ENCODE peak calls at places on chromosomes 1 and 21, in ten cellular contexts. X, W, N, B, G, H, V, Y, M and C are unnamed samples.

GRCh38 chr21:45283611-45284455 is 3.9 kb downstream of the POFUT2 start:
- DNase-seq in X (no peak), N (no peak), H (no peak), B (no peak), G (no peak), W (no peak), V (no peak), Y (no peak), M (peak), C (no peak)

GRCh38 chr1:68826861-68827260 is 330.0 kb upstream of the DEPDC1 start:
- DNase-seq in Y (no peak), X (no peak), V (no peak), B (no peak), G (no peak), W (no peak), M (no peak), N (no peak), H (no peak), C (no peak)

GRCh38 chr1:112477550-112477949 is 31.2 kb upstream of the WNT2B start:
- DNase-seq in G (no peak), W (no peak), X (no peak), Y (no peak), N (no peak), H (no peak), V (no peak), M (no peak), B (no peak), C (no peak)

GRCh38 chr21:15301736-15302135 is 236.9 kb upstream of the NRIP1 start:
- DNase-seq in M (no peak), N (no peak), B (no peak), X (no peak), V (no peak), Y (no peak), G (no peak), H (peak), W (no peak), C (no peak)

GRCh38 chr1:44707959-44708831 is 22.8 kb downstream of the RNU5D-1 start:
- DNase-seq in M (no peak), X (peak), H (peak), Y (no peak), G (no peak), V (no peak), N (no peak), W (peak), B (no peak), C (no peak)

GRCh38 chr1:10070206-10070605 is 37.4 kb downstream of the UBE4B start:
- DNase-seq in W (no peak), V (no peak), B (no peak), G (no peak), X (no peak), Y (no peak), H (no peak), N (no peak), M (no peak), C (no peak)

GRCh38 chr1:169106921-169107672 is 607 bp downstream of the ATP1B1 start:
- DNase-seq in Y (no peak), X (no peak), H (no peak), N (no peak), W (peak), G (no peak), B (no peak), V (peak), M (no peak), C (no peak)

GRCh38 chr1:36118396-36118795 is 6.6 kb downstream of the COL8A2 start:
- DNase-seq in G (no peak), W (no peak), V (no peak), M (no peak), Y (no peak), H (no peak), N (no peak), X (no peak), B (no peak), C (no peak)

GRCh38 chr1:246569248-246570238 is 3.3 kb downstream of the CNST start:
- DNase-seq in H (peak), Y (no peak), B (no peak), W (peak), N (no peak), M (no peak), V (no peak), G (no peak), X (no peak), C (peak)

GRCh38 chr1:77308889-77309621 is 27.2 kb downstream of the AK5 start:
- DNase-seq in V (no peak), H (no peak), G (no peak), X (no peak), Y (no peak), M (no peak), B (no peak), W (no peak), N (no peak), C (no peak)

GRCh38 chr1:215287362-215287761 is 204.8 kb downstream of the KCNK2 start:
- DNase-seq in Y (no peak), M (no peak), X (no peak), G (no peak), W (no peak), V (no peak), N (no peak), H (no peak), B (no peak), C (no peak)

GRCh38 chr1:147168626-147169058 is 3.6 kb downstream of the PRKAB2 start:
- DNase-seq in W (no peak), V (no peak), Y (no peak), N (no peak), X (no peak), B (no peak), G (no peak), M (peak), H (no peak), C (no peak)

GRCh38 chr1:61561666-61562065 is 163.3 kb downstream of the TM2D1 start:
- DNase-seq in V (no peak), W (no peak), H (peak), X (no peak), B (no peak), M (no peak), G (no peak), Y (no peak), N (no peak), C (no peak)

GRCh38 chr21:45409466-45410150 is 4.6 kb downstream of the COL18A1 start:
- DNase-seq in Y (no peak), B (no peak), M (no peak), G (no peak), N (no peak), H (no peak), X (no peak), V (peak), W (no peak), C (no peak)

GRCh38 chr1:152461544-152461943 is 47.5 kb upstream of the CRNN start:
- DNase-seq in N (peak), H (peak), V (no peak), W (peak), X (peak), Y (no peak), G (peak), M (peak), B (no peak), C (peak)

GRCh38 chr1:28236656-28237331 is 870 bp downstream of the ATP5IF1 start:
- DNase-seq in Y (no peak), N (no peak), V (no peak), G (no peak), B (no peak), H (no peak), W (no peak), X (no peak), M (no peak), C (no peak)

GRCh38 chr1:39132505-39133339 is 71.8 kb upstream of the MACF1 start:
- DNase-seq in V (peak), Y (no peak), W (no peak), X (no peak), G (no peak), N (no peak), H (peak), B (peak), M (peak), C (peak)

GRCh38 chr1:174060090-174060489 is 37.9 kb upstream of the RC3H1 start:
- DNase-seq in B (no peak), N (no peak), Y (no peak), V (no peak), M (no peak), G (no peak), X (no peak), H (peak), W (no peak), C (no peak)

GRCh38 chr1:44775930-44776748 is 799 bp downstream of the RPS8 start:
- DNase-seq in N (peak), Y (no peak), B (no peak), W (no peak), X (no peak), V (no peak), G (no peak), M (peak), H (no peak), C (no peak)

GRCh38 chr1:1826356-1827088 is 48.3 kb upstream of the NADK start:
- DNase-seq in B (no peak), Y (no peak), G (no peak), N (no peak), X (no peak), V (no peak), W (no peak), M (no peak), H (no peak), C (no peak)

GRCh38 chr1:158334601-158335292 is 3.4 kb upstream of the CD1B start:
- DNase-seq in B (no peak), M (no peak), W (no peak), G (no peak), X (no peak), H (peak), Y (no peak), N (no peak), V (no peak), C (no peak)

GRCh38 chr1:207983044-207983443 is 72.1 kb upstream of the CD34 start:
- DNase-seq in Y (no peak), H (no peak), M (no peak), N (no peak), G (no peak), B (no peak), W (no peak), X (no peak), V (no peak), C (no peak)

GRCh38 chr1:2314803-2315710 is 76.3 kb downstream of the MORN1 start:
- DNase-seq in V (peak), M (peak), H (peak), W (peak), X (peak), B (peak), G (peak), N (peak), Y (no peak), C (peak)

GRCh38 chr1:230581446-230582079 is 60.7 kb upstream of the COG2 start:
- DNase-seq in N (no peak), H (peak), W (no peak), M (no peak), X (no peak), V (no peak), G (no peak), B (no peak), Y (no peak), C (no peak)